ENCODE peak calls at places on chromosomes 4 and X, in nine cellular contexts. K is endodermal cell, X is upper lobe of right lung, F is SK-N-SH, V is WERI-Rb-1, Q is heart right ventricle, D is esophagus muscularis mucosa, U is AG04450, M is body of pancreas. P is an unnamed sample.

GRCh38 chr4:35124116-35124515 is 1120.2 kb downstream of the ARAP2 start:
- DNase-seq in X (no peak), M (no peak), U (no peak), F (no peak), Q (no peak), D (no peak), K (no peak), V (no peak), P (no peak)

GRCh38 chr4:140109626-140110213 is 44.3 kb downstream of the MAML3 start:
- DNase-seq in X (no peak), K (no peak), Q (no peak), V (peak), U (no peak), F (peak), D (no peak), M (no peak), P (no peak)

GRCh38 chr4:75715105-75715799 is 9.1 kb upstream of the USO1 start:
- DNase-seq in V (no peak), X (no peak), F (peak), K (peak), D (no peak), Q (no peak), U (no peak), M (peak), P (no peak)

GRCh38 chrX:55818673-55819375 is 101.3 kb downstream of the RRAGB start:
- DNase-seq in V (no peak), U (no peak), K (peak), F (no peak), M (no peak), X (no peak), Q (no peak), D (no peak), P (no peak)

GRCh38 chr4:75924309-75924708 is 16.5 kb downstream of the NAAA start:
- DNase-seq in F (no peak), K (no peak), D (no peak), V (no peak), X (no peak), Q (no peak), M (no peak), U (no peak), P (no peak)

GRCh38 chrX:73213734-73214133 is 917 bp downstream of the NAP1L2 start:
- DNase-seq in U (no peak), X (no peak), F (no peak), K (no peak), D (no peak), V (no peak), M (no peak), Q (no peak), P (no peak)

GRCh38 chrX:40098264-40099045 is 697 bp upstream of the BCOR start:
- DNase-seq in V (peak), K (peak), X (peak), U (no peak), M (peak), F (peak), Q (no peak), D (no peak), P (no peak)

GRCh38 chrX:11451133-11451532 is 157.9 kb downstream of the AMELX start:
- DNase-seq in Q (no peak), M (no peak), X (no peak), K (no peak), D (no peak), V (no peak), U (no peak), F (no peak), P (no peak)

GRCh38 chr4:8198906-8199593 is at the start of gene SH3TC1:
- DNase-seq in U (peak), F (peak), X (peak), Q (peak), K (no peak), M (peak), V (peak), D (peak), P (no peak)

GRCh38 chr4:64784125-64784524 is 374.9 kb upstream of the TECRL start:
- DNase-seq in K (no peak), F (no peak), V (no peak), X (no peak), M (no peak), Q (no peak), U (no peak), D (no peak), P (no peak)

GRCh38 chr4:89598602-89599001 is 238.4 kb downstream of the SNCA start:
- DNase-seq in F (peak), U (peak), M (no peak), V (no peak), X (no peak), D (no peak), K (no peak), Q (no peak), P (no peak)

GRCh38 chrX:153766098-153766817 is 2.2 kb downstream of the PLXNB3 start:
- DNase-seq in F (peak), D (no peak), M (no peak), Q (peak), K (peak), V (peak), X (peak), U (peak), P (no peak)

GRCh38 chr4:8708401-8709021 is 115.9 kb downstream of the CPZ start:
- DNase-seq in U (no peak), M (no peak), F (peak), K (peak), D (no peak), V (no peak), Q (no peak), X (peak), P (no peak)

GRCh38 chr4:71814433-71814832 is 30.6 kb upstream of the GC start:
- DNase-seq in D (no peak), K (peak), F (no peak), X (no peak), V (no peak), M (no peak), Q (no peak), U (no peak), P (no peak)

GRCh38 chrX:151970027-151970426 is 4.4 kb downstream of the GABRE start:
- DNase-seq in V (no peak), D (no peak), X (no peak), U (no peak), Q (no peak), K (no peak), F (no peak), M (no peak), P (no peak)

GRCh38 chrX:37371578-37371981 is 22.4 kb downstream of the PRRG1 start:
- DNase-seq in U (no peak), V (no peak), D (no peak), X (no peak), Q (peak), F (no peak), K (peak), M (no peak), P (no peak)

GRCh38 chr4:83207497-83208105 is 77.0 kb downstream of the COQ2 start:
- DNase-seq in V (no peak), U (peak), X (no peak), M (no peak), K (no peak), Q (no peak), D (no peak), F (no peak), P (no peak)

GRCh38 chr4:185219551-185220344 is 10.3 kb downstream of the SNX25 start:
- DNase-seq in V (no peak), K (no peak), M (peak), U (no peak), D (peak), X (no peak), Q (peak), F (no peak), P (no peak)

GRCh38 chr4:59571805-59572430 is 1628.2 kb upstream of the ADGRL3 start:
- DNase-seq in V (no peak), M (no peak), Q (no peak), F (no peak), D (no peak), X (no peak), K (no peak), U (no peak), P (no peak)

DNA sequence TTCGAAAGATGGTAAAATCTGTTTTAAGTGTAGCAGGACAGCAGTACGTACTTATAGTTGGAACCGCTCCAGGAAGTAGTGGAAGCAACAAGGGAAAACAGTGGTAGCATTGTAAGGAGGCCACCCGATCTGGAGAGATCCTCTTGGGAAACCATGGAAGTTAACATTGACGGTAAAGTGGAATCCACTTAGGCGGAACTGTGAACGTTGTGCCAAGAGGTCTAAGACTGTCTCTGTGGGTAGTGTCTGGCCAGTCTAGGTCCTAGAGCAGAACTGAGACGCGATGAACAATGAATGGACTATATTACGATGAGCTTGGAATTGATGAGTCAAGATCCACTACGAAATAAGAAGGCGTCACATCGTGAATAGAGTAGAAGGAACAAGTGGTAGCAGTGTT is 124.0 kb downstream of the TENM3 start:
- DNase-seq in M (no peak), F (no peak), K (no peak), U (no peak), V (no peak), Q (no peak), D (no peak), X (no peak), P (no peak)
- H3K4me3 ChIP-seq in M (no peak), F (no peak), K (no peak), U (no peak), V (no peak), Q (no peak), D (no peak), X (no peak), P (no peak)

GRCh38 chr4:3040447-3041191 is 33.7 kb downstream of the HTT-AS start:
- DNase-seq in K (no peak), X (no peak), Q (no peak), V (no peak), M (no peak), F (no peak), D (no peak), U (no peak), P (no peak)

GRCh38 chr4:3039706-3040366 is 34.5 kb downstream of the HTT-AS start:
- DNase-seq in M (no peak), F (no peak), Q (no peak), X (no peak), V (no peak), K (no peak), D (no peak), U (no peak), P (no peak)

GRCh38 chr4:3042226-3042625 is 32.1 kb downstream of the HTT-AS start:
- DNase-seq in U (no peak), M (no peak), D (no peak), F (no peak), V (no peak), X (no peak), Q (no peak), K (no peak), P (no peak)

GRCh38 chr4:3043272-3044020 is 30.9 kb downstream of the HTT-AS start:
- DNase-seq in F (no peak), U (no peak), K (no peak), D (no peak), Q (no peak), V (no peak), X (no peak), M (no peak), P (no peak)

DNA sequence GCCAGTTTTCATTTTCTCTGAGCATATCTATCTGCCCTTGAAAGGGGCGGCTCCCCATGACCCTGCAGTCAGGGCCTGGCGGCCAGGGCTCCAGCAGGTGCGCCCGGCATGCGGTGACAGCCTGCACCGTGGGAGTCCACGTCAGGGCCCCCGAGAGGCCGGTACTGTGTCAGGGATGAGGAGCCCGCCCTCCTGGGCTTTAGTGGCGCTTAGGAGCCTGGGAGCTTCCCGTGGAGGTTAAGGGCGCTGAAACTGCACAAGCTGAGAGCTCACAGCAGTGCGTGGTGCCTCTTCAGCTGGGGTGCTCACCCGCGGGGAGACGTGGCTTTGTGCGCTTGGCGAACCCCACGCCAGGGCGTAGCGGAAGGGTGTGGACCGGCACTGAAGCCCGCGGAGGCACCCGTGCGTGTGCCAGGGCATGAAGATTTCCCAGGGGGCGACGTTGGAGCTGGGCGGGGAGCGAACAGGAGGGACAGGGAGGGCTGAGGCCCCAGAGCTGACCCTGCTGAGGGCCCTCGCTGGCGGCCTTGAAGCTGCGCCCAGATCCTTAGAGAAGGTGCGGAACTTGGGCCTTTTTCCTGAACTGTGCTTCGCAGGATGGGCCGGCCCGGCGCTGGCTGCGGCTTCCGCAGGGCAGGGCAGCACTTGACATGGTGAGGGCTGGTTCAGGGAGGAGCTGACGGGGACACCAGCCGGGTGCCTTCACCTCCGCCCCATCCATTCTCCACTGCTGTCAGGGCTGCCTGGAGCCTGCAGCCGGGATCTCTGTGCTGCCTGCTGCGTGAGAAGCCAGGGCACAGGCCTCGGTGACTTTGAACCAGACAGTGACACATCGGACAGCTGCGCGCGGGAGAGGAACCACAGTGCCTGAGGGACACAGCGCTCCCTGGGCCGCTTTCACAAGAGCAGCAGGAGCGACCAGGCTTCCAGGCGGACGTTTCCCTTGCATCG is 32.9 kb downstream of the HTT-AS start:
- DNase-seq in D (no peak), Q (peak), M (peak), F (peak), X (peak), K (peak), U (no peak), V (no peak), P (no peak)
- H3K4me3 ChIP-seq in D (peak), Q (peak), M (no peak), F (no peak), X (peak), K (no peak), U (peak), V (no peak), P (no peak)

GRCh38 chr4:169618986-169619385 is 1.4 kb upstream of the CLCN3 start:
- DNase-seq in F (no peak), D (no peak), X (no peak), M (no peak), K (no peak), U (no peak), V (no peak), Q (no peak), P (no peak)
- H3K4me3 ChIP-seq in F (peak), D (peak), X (no peak), M (no peak), K (peak), U (no peak), V (no peak), Q (peak), P (peak)

GRCh38 chr4:110816367-110816766 is 193.5 kb upstream of the PITX2 start:
- DNase-seq in M (no peak), V (no peak), D (no peak), Q (no peak), F (no peak), U (no peak), K (no peak), X (no peak), P (no peak)
- H3K4me3 ChIP-seq in M (no peak), V (no peak), D (no peak), Q (no peak), F (no peak), U (no peak), K (no peak), X (no peak), P (no peak)